ENCODE peak calls at places on chromosomes 7 and 10, in five cellular contexts. B is A549, M is K562, V is SK-N-SH, A is GM23338. O is an unnamed sample.

GRCh38 chr7:99768471-99768870 is 15.5 kb downstream of the CYP3A4 start:
- DNase-seq in B (no peak), M (no peak), V (no peak), A (no peak), O (no peak)

GRCh38 chr7:80666376-80666775 is 27.9 kb downstream of the CD36 start:
- DNase-seq in B (peak), M (no peak), V (no peak), A (no peak), O (no peak)

GRCh38 chr7:123367508-123368122 is 166.8 kb downstream of the IQUB start:
- DNase-seq in B (peak), M (peak), V (peak), A (peak), O (peak)

GRCh38 chr10:119505588-119506315 is 36.8 kb downstream of the RGS10 start:
- DNase-seq in B (no peak), M (no peak), V (no peak), A (no peak), O (no peak)

GRCh38 chr10:34768261-34768971 is 46.7 kb downstream of the PARD3 start:
- DNase-seq in B (peak), M (no peak), V (no peak), A (no peak), O (no peak)

GRCh38 chr10:30248728-30249127 is 100.3 kb downstream of the MTPAP start:
- DNase-seq in B (no peak), M (no peak), V (no peak), A (no peak), O (no peak)

GRCh38 chr10:50369931-50370330 is 118.6 kb upstream of the ASAH2 start:
- DNase-seq in B (no peak), M (no peak), V (no peak), A (no peak), O (no peak)

GRCh38 chr7:137840183-137840779 is 6.5 kb downstream of the DGKI start:
- DNase-seq in B (no peak), M (no peak), V (no peak), A (peak), O (no peak)

GRCh38 chr10:73772280-73773151 is 9.3 kb upstream of the CHCHD1 start:
- DNase-seq in B (peak), M (peak), V (peak), A (peak), O (peak)

GRCh38 chr7:17392846-17393245 is 94.4 kb downstream of the AHR start:
- DNase-seq in B (no peak), M (no peak), V (no peak), A (no peak), O (no peak)

GRCh38 chr7:29488203-29488970 is 75.2 kb upstream of the PRR15 start:
- DNase-seq in B (no peak), M (no peak), V (no peak), A (no peak), O (no peak)

GRCh38 chr7:95951997-95952795 is 179.8 kb downstream of the DYNC1I1 start:
- DNase-seq in B (no peak), M (no peak), V (no peak), A (no peak), O (no peak)

GRCh38 chr7:95589766-95590165 is 6.5 kb downstream of the PDK4 start:
- DNase-seq in B (no peak), M (no peak), V (no peak), A (no peak), O (no peak)

GRCh38 chr10:108545921-108546320 is 1377.4 kb downstream of the XPNPEP1 start:
- DNase-seq in B (no peak), M (no peak), V (no peak), A (peak), O (no peak)

GRCh38 chr10:49282879-49283321 is 16.1 kb upstream of the C10orf71 start:
- DNase-seq in B (no peak), M (no peak), V (no peak), A (peak), O (no peak)

GRCh38 chr10:5502903-5503835 is 3.8 kb upstream of the CALML5 start:
- DNase-seq in B (no peak), M (no peak), V (no peak), A (no peak), O (no peak)

GRCh38 chr7:2880882-2881281 is 36.8 kb upstream of the GNA12 start:
- DNase-seq in B (no peak), M (no peak), V (peak), A (peak), O (no peak)

GRCh38 chr7:114026486-114027089 is 107.8 kb upstream of the PPP1R3A start:
- DNase-seq in B (peak), M (peak), V (peak), A (peak), O (peak)

DNA sequence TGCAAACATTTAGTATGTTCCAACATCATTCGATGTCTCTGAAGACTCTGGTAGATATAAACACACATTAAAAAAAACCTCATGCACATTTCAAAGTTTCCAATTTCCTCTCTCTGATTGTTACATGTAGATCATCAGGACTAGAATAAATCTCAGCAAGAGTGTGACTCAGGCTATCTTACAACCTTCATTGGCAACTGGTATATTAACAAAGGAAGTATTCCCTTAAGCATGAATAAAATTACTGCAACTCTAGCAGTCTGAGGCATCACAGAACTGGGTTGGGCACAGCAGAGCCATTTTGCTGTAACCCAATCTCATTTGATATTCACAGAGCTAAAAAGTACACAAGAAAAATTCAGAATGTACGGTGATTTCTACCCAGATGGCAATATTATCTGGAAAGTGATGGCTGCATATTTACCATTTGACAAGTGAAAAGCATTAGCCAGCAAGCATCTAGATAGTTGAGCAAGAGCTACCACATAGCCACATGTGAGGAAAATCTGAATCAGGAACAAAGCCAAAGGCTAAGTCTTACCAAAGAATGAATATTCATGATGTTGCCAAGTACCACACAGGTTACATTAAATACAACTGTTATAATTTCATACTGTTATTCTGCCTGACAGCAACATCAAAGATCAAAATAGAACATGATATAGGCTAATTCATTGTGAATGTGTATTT is 232.2 kb downstream of the CRPPA start:
- DNase-seq in B (no peak), M (no peak), V (no peak), A (no peak), O (no peak)
- TF ChIP-seq REST in B (no peak), M (no peak), V (no peak), A (no peak), O (no peak)

DNA sequence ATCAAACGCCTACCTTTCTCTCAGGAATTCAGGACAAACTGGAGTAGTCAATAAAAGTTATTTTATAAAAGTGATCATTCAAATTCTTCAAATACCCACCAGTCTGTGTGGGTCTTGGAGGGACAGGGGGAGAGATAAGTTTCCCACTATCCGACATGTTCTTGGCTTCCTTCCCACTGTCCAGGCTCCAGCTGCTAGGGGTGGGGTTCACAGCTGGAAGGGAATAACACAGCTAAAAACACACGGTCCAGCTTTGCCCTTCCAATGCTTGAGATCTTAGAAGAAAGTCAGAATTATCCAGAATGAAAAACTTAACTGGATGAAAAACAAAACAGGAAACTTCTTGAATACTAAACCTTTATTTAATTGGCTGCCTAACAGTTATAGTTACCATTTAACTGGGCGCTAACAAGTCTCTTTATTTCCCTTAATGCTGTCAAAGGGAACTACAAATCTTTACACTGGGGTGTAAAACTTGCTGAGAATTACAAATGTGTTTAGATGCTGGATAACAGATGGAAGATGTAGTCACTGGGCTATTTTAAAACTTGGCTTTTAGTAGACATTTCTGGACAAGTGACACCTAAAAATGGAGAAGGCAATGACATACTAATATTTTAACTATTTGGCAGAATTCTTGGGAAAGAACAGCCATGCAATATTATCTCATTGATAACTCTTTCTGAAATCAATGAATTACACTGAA is 172.8 kb upstream of the IMMP2L start:
- DNase-seq in B (no peak), M (no peak), V (no peak), A (no peak), O (no peak)
- TF ChIP-seq REST in B (no peak), M (no peak), V (no peak), A (no peak), O (no peak)

GRCh38 chr7:105742787-105743186 is 133.6 kb downstream of the ATXN7L1 start:
- DNase-seq in B (no peak), M (no peak), V (no peak), A (no peak), O (no peak)

GRCh38 chr7:105741993-105742392 is 134.4 kb downstream of the ATXN7L1 start:
- DNase-seq in B (no peak), M (no peak), V (no peak), A (no peak), O (no peak)

GRCh38 chr7:105738133-105738532 is 138.3 kb downstream of the ATXN7L1 start:
- DNase-seq in B (no peak), M (no peak), V (no peak), A (no peak), O (no peak)

GRCh38 chr7:105745681-105746330 is 130.6 kb downstream of the ATXN7L1 start:
- DNase-seq in B (no peak), M (peak), V (no peak), A (peak), O (no peak)

DNA sequence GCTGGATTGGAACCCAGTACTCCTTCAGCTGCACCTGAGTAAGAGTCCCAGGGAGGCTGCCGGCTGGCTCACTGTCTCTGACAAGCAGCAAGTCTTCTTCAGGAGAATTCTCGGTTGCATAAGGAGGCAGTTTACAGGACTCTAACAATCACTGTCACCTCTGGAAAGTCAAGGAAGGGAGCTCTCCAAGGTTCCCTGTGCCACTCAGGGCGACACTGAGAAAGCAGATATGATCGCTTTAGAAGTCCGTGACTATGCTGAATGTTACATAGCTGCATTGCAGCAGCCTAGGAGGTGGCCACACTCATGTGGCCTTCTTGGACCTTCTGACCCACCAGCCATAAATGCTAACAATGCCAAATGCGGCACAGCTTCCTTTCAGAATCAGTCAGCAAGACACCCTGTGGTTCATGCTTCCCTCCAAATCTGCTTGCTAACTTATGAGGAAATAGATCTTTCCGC is 133.0 kb downstream of the ATXN7L1 start:
- DNase-seq in B (no peak), M (no peak), V (no peak), A (peak), O (no peak)
- TF ChIP-seq REST in B (peak), M (peak), V (peak), A (peak), O (peak)

DNA sequence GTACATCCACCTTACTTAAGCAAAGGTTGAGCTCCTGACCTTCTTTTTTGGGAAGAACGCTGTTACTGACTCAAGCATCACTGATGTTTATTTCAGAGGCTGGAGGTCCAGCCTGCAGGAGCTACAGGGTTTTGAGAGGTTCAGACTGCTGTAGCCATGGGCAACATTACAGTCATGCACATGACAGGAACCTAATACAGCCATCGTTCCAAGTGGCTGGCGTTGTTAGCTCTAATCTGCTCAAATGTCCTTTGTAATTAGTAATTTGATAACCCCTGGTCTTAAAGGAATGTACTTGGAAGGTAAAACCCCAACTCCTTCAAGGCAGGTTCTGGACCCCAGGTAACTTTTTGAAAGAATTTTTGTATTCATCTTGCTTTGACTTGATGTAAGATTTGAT is 34.8 kb upstream of the FOXI2 start:
- DNase-seq in B (no peak), M (no peak), V (no peak), A (no peak), O (no peak)
- TF ChIP-seq REST in B (no peak), M (no peak), V (no peak), A (no peak), O (no peak)

DNA sequence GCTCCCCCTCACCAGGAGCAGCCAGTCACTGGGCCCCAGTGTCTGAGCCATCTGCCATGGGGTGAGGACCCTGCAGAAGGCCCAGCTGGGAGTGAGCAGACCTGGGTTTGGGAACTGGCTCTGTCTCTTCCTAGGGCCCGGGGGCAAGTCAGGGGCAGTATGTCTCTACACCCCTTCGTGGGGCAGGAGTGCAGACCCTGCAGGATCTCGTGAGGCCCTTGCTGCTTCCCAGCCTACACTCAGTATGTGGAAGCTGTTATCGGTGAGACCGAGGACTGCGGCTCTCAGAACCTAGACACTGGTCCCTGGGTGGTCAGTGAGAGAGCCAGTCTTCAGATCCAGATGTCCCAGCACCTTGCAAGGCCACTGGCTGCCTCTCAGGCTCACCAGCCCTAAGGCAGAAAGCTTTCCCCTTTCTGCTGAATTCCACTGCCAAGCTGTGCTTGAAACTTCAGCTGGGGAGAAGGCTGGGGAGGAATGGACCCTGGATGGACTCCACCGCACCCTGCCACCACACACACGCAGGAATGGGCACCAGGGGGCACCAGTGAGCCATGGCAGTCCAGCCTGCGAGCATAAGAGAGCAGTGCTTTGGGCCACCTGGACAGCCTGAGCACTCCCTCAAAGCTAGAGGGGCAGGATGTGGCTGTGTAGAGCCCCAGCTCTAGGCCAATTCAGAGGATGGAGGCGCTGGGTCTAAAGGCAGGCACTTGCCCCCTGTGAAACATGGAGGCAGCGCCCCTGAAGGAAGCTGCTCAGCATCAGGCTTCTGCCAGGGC is 21.4 kb downstream of the TMEM72 start:
- DNase-seq in B (peak), M (peak), V (peak), A (peak), O (peak)
- TF ChIP-seq REST in B (no peak), M (no peak), V (no peak), A (no peak), O (no peak)

GRCh38 chr7:92667816-92668540 is 77.8 kb upstream of the FAM133B start:
- DNase-seq in B (no peak), M (no peak), V (no peak), A (no peak), O (no peak)
- TF ChIP-seq REST in B (no peak), M (no peak), V (no peak), A (no peak), O (no peak)

GRCh38 chr10:1739751-1740150 is 2.4 kb upstream of the ADARB2 start:
- DNase-seq in B (no peak), M (no peak), V (no peak), A (no peak), O (no peak)
- TF ChIP-seq REST in B (no peak), M (no peak), V (no peak), A (no peak), O (no peak)

GRCh38 chr10:96996275-96996980 is 164.3 kb downstream of the LCOR start:
- DNase-seq in B (no peak), M (no peak), V (no peak), A (no peak), O (no peak)

GRCh38 chr10:96992721-96993120 is 160.6 kb downstream of the LCOR start:
- DNase-seq in B (no peak), M (no peak), V (no peak), A (no peak), O (no peak)

GRCh38 chr10:96999337-96999736 is 167.2 kb downstream of the LCOR start:
- DNase-seq in B (no peak), M (no peak), V (peak), A (no peak), O (no peak)

GRCh38 chr10:96998329-96998888 is 166.3 kb downstream of the LCOR start:
- DNase-seq in B (no peak), M (peak), V (no peak), A (no peak), O (no peak)

GRCh38 chr10:96995851-96996250 is 163.8 kb downstream of the LCOR start:
- DNase-seq in B (no peak), M (no peak), V (no peak), A (no peak), O (no peak)
- TF ChIP-seq REST in B (no peak), M (no peak), V (no peak), A (no peak), O (no peak)

DNA sequence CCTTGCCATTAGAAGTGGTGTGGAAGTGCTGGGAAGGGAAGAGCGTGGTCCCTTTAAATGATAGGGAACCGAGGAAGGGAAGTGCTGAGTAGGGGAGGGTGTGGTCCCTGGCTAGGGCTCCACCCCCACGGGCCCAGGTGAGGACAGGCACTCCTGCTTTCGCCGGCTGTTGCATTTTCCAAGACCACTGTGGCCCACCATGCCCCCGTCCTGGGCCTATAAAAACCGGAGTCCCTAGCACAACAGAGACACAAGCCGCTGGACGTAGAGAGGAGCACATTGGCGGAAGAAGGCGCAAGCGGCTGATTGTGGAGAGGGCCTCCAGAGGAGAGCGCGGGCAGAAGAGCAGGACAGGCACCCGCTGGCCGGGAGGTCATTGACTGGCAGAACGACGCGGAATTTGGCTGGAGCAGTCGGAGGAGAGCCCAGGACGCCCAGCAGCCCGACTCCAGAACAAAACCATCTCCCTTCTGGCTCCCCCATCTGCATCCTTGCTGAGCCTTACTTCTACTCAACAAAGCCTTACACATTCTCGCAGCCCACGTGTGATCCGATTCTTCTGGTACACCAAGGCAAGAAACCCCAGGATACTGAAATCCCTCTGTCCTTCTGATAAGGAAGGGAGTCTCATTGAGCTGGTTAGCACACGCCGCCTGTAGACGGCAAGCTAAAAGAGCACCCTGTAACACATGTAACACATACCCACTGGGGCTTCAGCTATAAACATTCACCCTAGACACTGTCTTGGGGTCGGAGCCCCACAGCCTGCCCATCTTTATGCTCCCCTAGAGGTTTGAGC is 146.2 kb upstream of the LYZL1 start:
- DNase-seq in B (no peak), M (peak), V (no peak), A (peak), O (no peak)
- TF ChIP-seq REST in B (no peak), M (no peak), V (no peak), A (no peak), O (no peak)

O was measured in HCT116.